ENCODE peak calls at places on chromosomes 1 and 21, in five cellular contexts. One of them, this sample, is unnamed.
A peak's percentile ranks its signal among the peaks of the same experiment; 100 is the strongest.

GRCh38 chr1:98749152-98749756 is 87.7 kb downstream of the SNX7 start:
- DNase-seq in AG08396: no peak
- DNase-seq in activated T-cell treated with anti-CD3 and anti-CD28 coated beads for 24 hours: no peak
- DNase-seq in RCC 7860: no peak
- DNase-seq in stimulated activated CD4-positive, alpha-beta T cell treated with anti-CD3 and anti-CD28 coated beads, Interleukin-1b, Interleukin-23, amount 100 ng/mL, for 4 hours: no peak
- DNase-seq in this sample: peak; percentile 37

GRCh38 chr1:51346086-51346942 is 16.0 kb upstream of the TTC39A start:
- DNase-seq in AG08396: no peak
- DNase-seq in activated T-cell treated with anti-CD3 and anti-CD28 coated beads for 24 hours: no peak
- DNase-seq in RCC 7860: no peak
- DNase-seq in stimulated activated CD4-positive, alpha-beta T cell treated with anti-CD3 and anti-CD28 coated beads, Interleukin-1b, Interleukin-23, amount 100 ng/mL, for 4 hours: no peak
- DNase-seq in this sample: no peak

GRCh38 chr1:25672763-25673409 is 56.3 kb downstream of the MAN1C1 start:
- DNase-seq in AG08396: no peak
- DNase-seq in activated T-cell treated with anti-CD3 and anti-CD28 coated beads for 24 hours: no peak
- DNase-seq in RCC 7860: no peak
- DNase-seq in stimulated activated CD4-positive, alpha-beta T cell treated with anti-CD3 and anti-CD28 coated beads, Interleukin-1b, Interleukin-23, amount 100 ng/mL, for 4 hours: no peak
- DNase-seq in this sample: no peak

GRCh38 chr1:83856381-83856780 is 142.6 kb downstream of the TTLL7 start:
- DNase-seq in AG08396: no peak
- DNase-seq in activated T-cell treated with anti-CD3 and anti-CD28 coated beads for 24 hours: no peak
- DNase-seq in RCC 7860: no peak
- DNase-seq in stimulated activated CD4-positive, alpha-beta T cell treated with anti-CD3 and anti-CD28 coated beads, Interleukin-1b, Interleukin-23, amount 100 ng/mL, for 4 hours: no peak
- DNase-seq in this sample: no peak

GRCh38 chr1:230268371-230269170 is 157.6 kb downstream of the PGBD5 start:
- DNase-seq in AG08396: peak; percentile 85
- DNase-seq in activated T-cell treated with anti-CD3 and anti-CD28 coated beads for 24 hours: no peak
- DNase-seq in RCC 7860: peak; percentile 56
- DNase-seq in stimulated activated CD4-positive, alpha-beta T cell treated with anti-CD3 and anti-CD28 coated beads, Interleukin-1b, Interleukin-23, amount 100 ng/mL, for 4 hours: no peak
- DNase-seq in this sample: no peak

GRCh38 chr1:213491468-213491867 is 440.4 kb downstream of the RPS6KC1 start:
- DNase-seq in AG08396: no peak
- DNase-seq in activated T-cell treated with anti-CD3 and anti-CD28 coated beads for 24 hours: no peak
- DNase-seq in RCC 7860: no peak
- DNase-seq in stimulated activated CD4-positive, alpha-beta T cell treated with anti-CD3 and anti-CD28 coated beads, Interleukin-1b, Interleukin-23, amount 100 ng/mL, for 4 hours: no peak
- DNase-seq in this sample: no peak

GRCh38 chr1:153404768-153405167 is 11.6 kb upstream of the S100A7A start:
- DNase-seq in AG08396: peak; percentile 33
- DNase-seq in activated T-cell treated with anti-CD3 and anti-CD28 coated beads for 24 hours: peak; percentile 45
- DNase-seq in RCC 7860: no peak
- DNase-seq in stimulated activated CD4-positive, alpha-beta T cell treated with anti-CD3 and anti-CD28 coated beads, Interleukin-1b, Interleukin-23, amount 100 ng/mL, for 4 hours: peak; percentile 30
- DNase-seq in this sample: no peak

GRCh38 chr1:154478013-154478412 is 24.0 kb upstream of the TDRD10 start:
- DNase-seq in AG08396: no peak
- DNase-seq in activated T-cell treated with anti-CD3 and anti-CD28 coated beads for 24 hours: no peak
- DNase-seq in RCC 7860: no peak
- DNase-seq in stimulated activated CD4-positive, alpha-beta T cell treated with anti-CD3 and anti-CD28 coated beads, Interleukin-1b, Interleukin-23, amount 100 ng/mL, for 4 hours: no peak
- DNase-seq in this sample: no peak

GRCh38 chr1:167387251-167387910 is 130.9 kb downstream of the CD247 start:
- DNase-seq in AG08396: no peak
- DNase-seq in activated T-cell treated with anti-CD3 and anti-CD28 coated beads for 24 hours: no peak
- DNase-seq in RCC 7860: no peak
- DNase-seq in stimulated activated CD4-positive, alpha-beta T cell treated with anti-CD3 and anti-CD28 coated beads, Interleukin-1b, Interleukin-23, amount 100 ng/mL, for 4 hours: no peak
- DNase-seq in this sample: no peak

GRCh38 chr21:37412603-37413360 is 46.2 kb downstream of the DYRK1A start:
- DNase-seq in AG08396: peak; percentile 22
- DNase-seq in activated T-cell treated with anti-CD3 and anti-CD28 coated beads for 24 hours: no peak
- DNase-seq in RCC 7860: no peak
- DNase-seq in stimulated activated CD4-positive, alpha-beta T cell treated with anti-CD3 and anti-CD28 coated beads, Interleukin-1b, Interleukin-23, amount 100 ng/mL, for 4 hours: no peak
- DNase-seq in this sample: no peak

GRCh38 chr1:171509191-171509590 is 23.9 kb downstream of the PRRC2C start:
- DNase-seq in AG08396: no peak
- DNase-seq in activated T-cell treated with anti-CD3 and anti-CD28 coated beads for 24 hours: no peak
- DNase-seq in RCC 7860: no peak
- DNase-seq in stimulated activated CD4-positive, alpha-beta T cell treated with anti-CD3 and anti-CD28 coated beads, Interleukin-1b, Interleukin-23, amount 100 ng/mL, for 4 hours: no peak
- DNase-seq in this sample: no peak

This sample was measured in NCI-H1105.